ENCODE peak calls at places on chromosomes 6 and 20, in eight cellular contexts. Q is HCT116, H is SK-N-MC, R is GM12878, B is HepG2, P is K562, N is endothelial cell of umbilical vein, A is H1. E is an unnamed sample.

GRCh38 chr20:37392441-37393195 is 46.7 kb downstream of the SRC start:
- DNase-seq in N (no peak), A (no peak), R (no peak), B (peak), P (peak), Q (no peak), H (no peak), E (peak)

GRCh38 chr6:150787429-150787828 is 78.1 kb upstream of the MTHFD1L start:
- DNase-seq in N (no peak), A (no peak), R (no peak), P (no peak), Q (no peak), B (no peak), H (no peak), E (no peak)

GRCh38 chr20:33280000-33280680 is 2.9 kb upstream of the BPIFB1 start:
- DNase-seq in R (no peak), N (no peak), H (no peak), A (no peak), Q (no peak), B (peak), P (no peak), E (no peak)

GRCh38 chr6:45265246-45265645 is 62.9 kb upstream of the RUNX2 start:
- DNase-seq in Q (no peak), P (no peak), B (peak), A (no peak), H (no peak), R (no peak), N (no peak), E (no peak)

GRCh38 chr6:44237813-44238433 is 9.0 kb upstream of the HSP90AB1 start:
- DNase-seq in P (peak), A (no peak), R (no peak), H (no peak), N (peak), Q (no peak), B (peak), E (peak)

GRCh38 chr6:1390071-1390804 is 862 bp downstream of the FOXF2 start:
- DNase-seq in H (no peak), N (peak), R (no peak), B (no peak), P (no peak), A (no peak), Q (no peak), E (peak)

GRCh38 chr20:11229772-11230171 is 556.0 kb upstream of the JAG1 start:
- DNase-seq in H (no peak), R (no peak), N (peak), P (no peak), Q (peak), A (no peak), B (no peak), E (no peak)

GRCh38 chr6:43509142-43509983 is 783 bp downstream of the LRRC73 start:
- DNase-seq in N (no peak), P (no peak), Q (no peak), H (no peak), A (no peak), B (no peak), R (no peak), E (peak)

GRCh38 chr6:116439572-116439971 is 21.6 kb upstream of the CALHM6 start:
- DNase-seq in H (no peak), B (no peak), Q (no peak), A (no peak), N (no peak), R (no peak), P (no peak), E (no peak)

GRCh38 chr20:41169791-41170351 is 32.5 kb downstream of the PLCG1 start:
- DNase-seq in R (no peak), P (no peak), N (no peak), A (no peak), Q (no peak), H (no peak), B (no peak), E (no peak)

GRCh38 chr6:365835-366234 is 25.7 kb upstream of the IRF4 start:
- DNase-seq in R (no peak), H (no peak), N (no peak), Q (no peak), B (no peak), A (no peak), P (no peak), E (no peak)

GRCh38 chr6:56532766-56533551 is 109.7 kb downstream of the DST start:
- DNase-seq in P (no peak), R (no peak), N (no peak), A (no peak), B (no peak), Q (no peak), H (no peak), E (no peak)

GRCh38 chr6:165987483-165988305 is 180.0 kb downstream of the TBXT start:
- DNase-seq in Q (no peak), N (no peak), P (no peak), B (no peak), H (no peak), A (no peak), R (no peak), E (peak)

GRCh38 chr6:165985281-165985925 is 182.2 kb downstream of the TBXT start:
- DNase-seq in Q (no peak), A (no peak), N (no peak), H (no peak), P (no peak), B (no peak), R (no peak), E (no peak)

GRCh38 chr6:165986647-165987482 is 180.8 kb downstream of the TBXT start:
- DNase-seq in B (no peak), P (no peak), A (no peak), H (no peak), N (no peak), Q (no peak), R (no peak), E (peak)

GRCh38 chr6:165984743-165985142 is 182.9 kb downstream of the TBXT start:
- DNase-seq in B (no peak), H (no peak), P (no peak), Q (no peak), A (no peak), R (no peak), N (no peak), E (no peak)

DNA sequence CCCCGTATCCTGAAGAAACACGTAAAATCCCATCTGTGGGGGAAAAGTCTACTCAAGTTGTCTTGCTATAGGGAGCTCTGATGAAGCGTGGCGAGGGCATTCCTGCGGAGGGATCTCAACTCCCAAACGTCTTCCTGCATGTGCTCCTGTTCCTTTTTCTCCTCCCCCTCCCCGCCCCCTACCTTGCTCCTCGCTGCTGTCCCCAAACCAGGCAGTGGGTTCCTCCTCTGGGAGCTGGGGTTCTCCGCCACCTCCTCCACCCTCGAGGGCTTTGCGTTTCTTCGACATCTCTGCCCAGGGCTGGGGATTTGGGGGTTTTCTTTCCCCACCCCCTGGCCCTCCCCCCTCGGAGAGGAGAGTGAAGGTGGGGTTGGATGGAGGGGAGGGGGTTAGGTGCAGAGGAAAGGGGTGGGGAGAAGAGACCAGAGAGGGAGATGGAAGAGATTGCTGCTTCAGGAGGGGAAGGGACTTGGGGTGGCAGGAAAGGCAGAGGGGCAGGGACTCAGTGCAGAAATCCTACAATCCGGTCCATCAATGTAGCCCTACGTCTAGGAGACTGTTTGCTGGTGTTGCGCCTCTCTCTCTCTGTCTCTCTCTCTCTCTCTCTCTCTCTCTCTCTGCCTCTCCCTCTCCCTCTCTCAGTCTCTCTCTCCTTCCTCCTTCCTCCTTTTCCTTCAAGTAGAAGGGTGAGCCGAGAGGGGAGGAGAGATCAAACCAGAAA is 181.6 kb downstream of the TBXT start:
- DNase-seq in N (no peak), H (no peak), B (no peak), R (no peak), P (no peak), A (no peak), Q (no peak), E (peak)
- TF ChIP-seq EZH2 in N (no peak), H (no peak), B (no peak), R (no peak), P (no peak), A (no peak), Q (no peak), E (peak)

GRCh38 chr6:160417550-160417949 is 69.4 kb downstream of the SLC22A3 start:
- DNase-seq in H (no peak), R (no peak), A (no peak), B (no peak), P (no peak), N (no peak), Q (no peak), E (no peak)
- TF ChIP-seq POLR2AphosphoS5 in H (no peak), R (no peak), A (no peak), B (no peak), P (no peak), N (no peak), Q (no peak), E (no peak)

DNA sequence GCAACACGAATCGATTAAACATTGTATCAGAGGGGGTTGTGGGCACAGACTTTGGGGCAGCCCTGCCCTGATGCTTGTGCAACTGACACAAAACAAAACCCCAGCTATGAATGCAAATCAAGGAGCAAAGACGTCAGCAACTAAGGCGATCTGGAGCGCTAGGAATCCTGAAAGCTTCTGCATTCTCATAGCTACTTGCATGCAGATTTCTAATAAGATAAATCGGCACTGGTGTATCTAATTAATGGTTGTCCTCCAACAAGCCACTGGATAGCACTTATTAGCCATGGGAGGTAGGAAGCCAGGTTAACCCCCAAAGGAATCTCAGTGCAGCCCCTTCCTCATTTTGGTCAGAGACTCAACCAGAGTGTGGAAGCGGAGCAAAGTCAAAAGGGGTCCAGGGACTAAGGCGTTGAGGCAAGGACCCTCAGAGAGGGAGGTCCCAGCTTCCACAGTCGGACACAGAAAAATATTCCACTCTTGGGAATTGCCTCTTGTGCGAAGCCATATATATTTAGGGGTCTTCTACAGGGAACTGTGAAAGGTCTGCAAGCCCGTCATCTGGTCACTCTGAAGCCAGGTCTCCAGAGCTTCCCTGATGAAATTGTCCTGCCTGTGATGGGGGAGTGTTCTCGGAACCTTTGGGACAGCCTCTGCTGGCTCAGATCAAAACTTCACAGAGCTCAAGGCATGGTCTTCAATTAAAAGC is 160.9 kb downstream of the TBXT start:
- DNase-seq in B (no peak), A (no peak), R (no peak), H (no peak), Q (no peak), N (no peak), P (no peak), E (peak)
- TF ChIP-seq EZH2 in B (no peak), A (peak), R (no peak), H (no peak), Q (no peak), N (no peak), P (no peak), E (no peak)

DNA sequence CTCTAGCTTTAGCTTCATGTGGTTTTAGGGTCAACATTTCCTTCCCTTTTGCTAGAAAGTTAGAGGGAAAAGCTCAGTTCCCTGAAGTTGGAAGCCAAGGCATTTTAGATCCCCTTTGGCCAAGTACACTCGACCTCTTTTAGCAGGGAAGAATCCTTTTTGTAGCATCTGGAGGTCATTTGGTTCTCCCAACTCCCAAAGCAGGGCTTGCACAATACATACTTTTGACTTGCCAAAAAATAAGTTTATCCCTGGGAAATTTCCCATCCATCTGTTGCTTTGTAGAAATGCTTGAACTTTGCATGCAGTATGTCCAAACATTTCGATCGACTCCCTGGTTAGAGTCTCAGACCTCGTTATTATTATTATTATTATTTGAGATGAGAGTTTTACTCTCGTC is 4.6 kb upstream of the EDEM2 start:
- DNase-seq in P (no peak), R (no peak), Q (no peak), N (no peak), H (no peak), A (no peak), B (no peak), E (no peak)
- TF ChIP-seq POLR2AphosphoS5 in P (no peak), R (no peak), Q (no peak), N (no peak), H (no peak), A (no peak), B (no peak), E (no peak)

E was measured in GM23338.